ENCODE peak calls at places on chromosomes 3 and 15, in seven cellular contexts. M is CD4-positive, alpha-beta T cell; H is RWPE1; S is neural crest cell; Y is GM12864; J is HFFc6; L is adrenal gland. Q is an unnamed sample.

GRCh38 chr15:69997701-69998273 is 99.9 kb downstream of the TLE3 start:
- DNase-seq in J (no peak), H (peak; percentile 39), M (no peak), S (no peak), Y (no peak), L (no peak), Q (no peak)

GRCh38 chr15:101723161-101723873 is 956 bp downstream of the TARS3 start:
- DNase-seq in Y (peak; percentile 48), H (peak; percentile 6), S (no peak), L (peak; percentile 32), J (peak; percentile 32), M (no peak), Q (no peak)

GRCh38 chr15:37135225-37135624 is 34.9 kb upstream of the MEIS2 start:
- DNase-seq in L (no peak), M (no peak), S (no peak), H (peak; percentile 17), Y (no peak), J (no peak), Q (no peak)

GRCh38 chr3:98733055-98733777 is 29.9 kb upstream of the ST3GAL6 start:
- DNase-seq in J (no peak), S (peak; percentile 32), M (no peak), H (peak; percentile 16), L (peak; percentile 26), Y (no peak), Q (peak; percentile 67)

GRCh38 chr3:13890377-13891016 is 10.6 kb upstream of the WNT7A start:
- DNase-seq in H (peak; percentile 80), J (no peak), Y (no peak), L (peak; percentile 34), S (no peak), M (no peak), Q (no peak)

GRCh38 chr3:24222165-24222805 is 272.4 kb downstream of the THRB start:
- DNase-seq in L (no peak), M (no peak), S (no peak), J (peak; percentile 6), H (no peak), Y (no peak), Q (no peak)

GRCh38 chr3:193744822-193745684 is 152.0 kb downstream of the OPA1 start:
- DNase-seq in L (peak; percentile 24), Y (no peak), J (no peak), H (no peak), S (no peak), M (no peak), Q (no peak)

GRCh38 chr3:36786921-36787890 is 22.9 kb upstream of the DCLK3 start:
- DNase-seq in H (no peak), M (no peak), J (no peak), Y (no peak), S (no peak), L (no peak), Q (no peak)

GRCh38 chr3:52001443-52001974 is 5.8 kb upstream of the RPL29 start:
- DNase-seq in L (peak; percentile 73), S (peak; percentile 77), M (peak; percentile 81), J (peak; percentile 28), Y (peak; percentile 42), H (peak; percentile 81), Q (peak; percentile 93)

GRCh38 chr15:82709421-82710207 is at the start of gene AP3B2:
- DNase-seq in M (peak; percentile 58), L (peak; percentile 61), J (no peak), Y (peak; percentile 25), S (peak; percentile 62), H (peak; percentile 88), Q (peak; percentile 85)
- TF ChIP-seq CTCF in M (no peak), L (no peak), J (no peak), Y (no peak), S (no peak), H (no peak), Q (no peak)

DNA sequence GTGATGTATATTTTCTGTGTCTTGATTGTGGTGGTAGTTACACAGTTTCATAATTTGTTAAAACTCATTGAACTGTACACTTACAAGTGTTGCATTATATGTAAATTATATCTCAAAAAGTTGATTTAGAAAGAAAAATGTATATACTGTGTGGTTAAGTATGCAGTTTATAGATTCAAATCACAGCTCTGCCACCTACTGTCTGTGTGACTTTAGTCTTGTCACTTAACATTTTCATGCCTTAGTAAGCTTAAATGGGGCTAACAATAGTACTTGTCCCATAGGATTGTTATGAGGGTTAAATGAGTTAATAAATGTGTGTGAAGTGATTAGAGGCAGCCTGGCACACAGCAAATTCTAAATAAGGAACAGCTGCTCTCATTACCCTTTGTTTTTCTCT is 120.9 kb upstream of the P2RY1 start:
- DNase-seq in S (no peak), J (no peak), M (no peak), L (no peak), Y (no peak), H (no peak), Q (no peak)
- TF ChIP-seq CTCF in S (no peak), J (no peak), M (no peak), L (no peak), Y (no peak), H (no peak), Q (no peak)

GRCh38 chr3:112084980-112085697 is 1.1 kb upstream of the C3orf52 start:
- DNase-seq in H (peak; percentile 41), M (no peak), S (no peak), J (no peak), Y (no peak), L (no peak), Q (no peak)

GRCh38 chr3:112087746-112088145 is 1.6 kb downstream of the C3orf52 start:
- DNase-seq in L (no peak), M (no peak), H (no peak), S (no peak), Y (no peak), J (no peak), Q (no peak)

GRCh38 chr3:112086857-112087524 is 802 bp downstream of the C3orf52 start:
- DNase-seq in S (no peak), H (peak; percentile 71), J (peak; percentile 73), Y (no peak), M (no peak), L (no peak), Q (peak; percentile 28)

GRCh38 chr3:112088944-112089343 is 2.8 kb downstream of the C3orf52 start:
- DNase-seq in M (no peak), S (no peak), H (no peak), Y (no peak), L (no peak), J (no peak), Q (no peak)

DNA sequence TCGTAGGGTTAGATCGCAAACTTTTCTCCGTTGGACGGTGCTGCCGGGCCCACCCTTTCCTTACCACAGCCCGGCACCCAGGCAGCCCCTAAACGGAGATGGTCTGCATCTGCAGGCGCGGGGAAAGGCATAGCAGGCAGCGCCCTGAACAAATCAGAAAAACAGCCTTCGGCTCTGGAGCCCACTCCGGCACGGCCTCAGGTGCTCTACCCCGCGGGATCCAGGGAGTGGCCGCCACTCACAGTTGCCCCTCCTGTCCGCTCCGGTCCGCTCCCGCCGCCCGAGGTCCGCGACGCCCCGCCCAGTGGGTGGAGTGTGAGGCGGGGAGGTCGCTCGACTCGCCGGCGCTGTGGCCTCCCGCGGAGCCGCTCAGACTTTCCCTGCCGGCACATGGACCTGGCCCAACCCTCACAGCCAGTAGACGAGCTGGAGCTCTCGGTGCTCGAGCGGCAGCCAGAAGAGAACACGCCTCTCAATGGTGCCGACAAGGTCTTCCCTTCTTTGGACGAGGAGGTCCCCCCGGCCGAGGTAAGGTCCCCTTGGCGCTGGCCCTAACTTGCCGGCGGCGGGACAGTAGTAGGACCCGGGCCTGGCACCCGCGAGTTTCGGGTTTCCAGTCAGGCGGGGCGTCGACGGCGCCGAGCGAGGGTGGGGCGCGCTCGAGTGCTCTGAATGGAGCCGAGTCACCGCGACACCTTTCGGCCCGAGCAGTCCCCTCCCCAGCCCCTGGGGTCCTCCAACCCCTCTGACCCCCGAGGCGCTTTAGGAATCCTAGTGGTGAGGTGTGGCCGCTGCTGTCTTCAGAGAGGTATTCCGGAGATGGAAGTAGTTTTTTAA is at the start of gene C3orf52:
- DNase-seq in J (peak; percentile 82), M (peak; percentile 33), H (peak; percentile 90), S (peak; percentile 74), Y (no peak), L (peak; percentile 82), Q (peak; percentile 92)
- TF ChIP-seq CTCF in J (peak; percentile 58), M (no peak), H (no peak), S (peak; percentile 47), Y (no peak), L (no peak), Q (peak; percentile 15)

GRCh38 chr3:150408232-150409124 is at the start of gene TSC22D2:
- DNase-seq in L (peak; percentile 94), Y (peak; percentile 70), M (peak; percentile 98), S (peak; percentile 96), H (peak; percentile 91), J (peak; percentile 92), Q (peak; percentile 99)
- TF ChIP-seq CTCF in L (no peak), Y (no peak), M (no peak), S (peak; percentile 50), H (peak; percentile 20), J (peak; percentile 58), Q (no peak)

GRCh38 chr3:143697975-143698374 is 150.3 kb downstream of the SLC9A9 start:
- DNase-seq in H (no peak), J (no peak), Y (no peak), M (no peak), S (no peak), L (no peak), Q (no peak)
- TF ChIP-seq CTCF in H (no peak), J (no peak), Y (no peak), M (no peak), S (no peak), L (no peak), Q (peak; percentile 9)

GRCh38 chr3:58353722-58354553 is 21.2 kb downstream of the PXK start:
- DNase-seq in L (no peak), J (no peak), Y (no peak), M (no peak), S (no peak), H (no peak), Q (no peak)
- TF ChIP-seq CTCF in L (no peak), J (peak; percentile 22), Y (no peak), M (no peak), S (no peak), H (no peak), Q (no peak)

GRCh38 chr15:32844118-32844711 is 126.4 kb downstream of the GREM1 start:
- DNase-seq in J (peak; percentile 30), Y (peak; percentile 5), M (no peak), H (peak; percentile 30), S (no peak), L (no peak), Q (no peak)
- TF ChIP-seq CTCF in J (peak; percentile 89), Y (peak; percentile 64), M (no peak), H (peak; percentile 77), S (peak; percentile 74), L (peak; percentile 26), Q (peak; percentile 68)

GRCh38 chr3:177818712-177819111 is 621.4 kb upstream of the TBL1XR1 start:
- DNase-seq in H (no peak), L (no peak), J (no peak), M (no peak), S (no peak), Y (no peak), Q (no peak)

GRCh38 chr3:177817746-177818145 is 620.5 kb upstream of the TBL1XR1 start:
- DNase-seq in J (no peak), L (no peak), Y (no peak), H (no peak), M (no peak), S (no peak), Q (no peak)

GRCh38 chr3:177820683-177821316 is 623.5 kb upstream of the TBL1XR1 start:
- DNase-seq in S (no peak), L (no peak), J (no peak), H (no peak), Y (peak; percentile 10), M (no peak), Q (no peak)

GRCh38 chr3:177813322-177813721 is 616.0 kb upstream of the TBL1XR1 start:
- DNase-seq in M (no peak), L (peak; percentile 77), H (no peak), S (no peak), J (no peak), Y (no peak), Q (no peak)

GRCh38 chr3:177816667-177817208 is 619.5 kb upstream of the TBL1XR1 start:
- DNase-seq in H (peak; percentile 67), J (peak; percentile 43), M (no peak), L (no peak), S (no peak), Y (no peak), Q (no peak)
- TF ChIP-seq CTCF in H (no peak), J (peak; percentile 47), M (no peak), L (no peak), S (no peak), Y (peak; percentile 10), Q (no peak)